ENCODE peak calls at places on chromosomes 13 and 19, in seven cellular contexts. D is SHP77 treated with DMSO at 0.1 percent for 48 hours; I is CD8-positive, alpha-beta T cell; L is stimulated activated CD4-positive, alpha-beta T cell treated with anti-CD3 and anti-CD28 coated beads, Interleukin-15, amount 100 ng/mL, for 1 hour; Q is left lung; T is NCI-H1048; F is nucleus accumbens. R is an unnamed sample.

GRCh38 chr13:61086052-61086451 is 329.6 kb downstream of the PCDH20 start:
- DNase-seq in D (no peak), Q (no peak), L (no peak), F (no peak), T (no peak), I (no peak), R (no peak)

GRCh38 chr19:10767726-10768125 is 49.8 kb downstream of the DNM2 start:
- DNase-seq in Q (no peak), T (no peak), L (no peak), D (no peak), F (no peak), I (no peak), R (no peak)

GRCh38 chr13:23081246-23081645 is 99.5 kb upstream of the SGCG start:
- DNase-seq in Q (no peak), D (no peak), L (no peak), T (no peak), F (no peak), I (no peak), R (no peak)

GRCh38 chr13:59497845-59498244 is 665.9 kb downstream of the DIAPH3 start:
- DNase-seq in F (no peak), T (no peak), Q (no peak), L (no peak), I (no peak), D (no peak), R (no peak)

GRCh38 chr13:57946361-57946760 is 314.8 kb downstream of the PCDH17 start:
- DNase-seq in Q (no peak), T (no peak), F (no peak), I (no peak), D (no peak), L (no peak), R (no peak)

GRCh38 chr19:1854542-1855039 is 6.3 kb upstream of the REXO1 start:
- DNase-seq in D (no peak), Q (no peak), F (no peak), I (no peak), L (no peak), T (no peak), R (no peak)

GRCh38 chr13:44307844-44308243 is 65.8 kb upstream of the SERP2 start:
- DNase-seq in L (no peak), I (no peak), T (no peak), D (no peak), F (no peak), Q (no peak), R (no peak)

GRCh38 chr13:28626266-28626665 is 32.7 kb upstream of the POMP start:
- DNase-seq in D (no peak), T (no peak), L (no peak), Q (no peak), F (no peak), I (no peak), R (no peak)

GRCh38 chr13:66665991-66666390 is 564.1 kb downstream of the PCDH9 start:
- DNase-seq in L (no peak), D (peak), F (peak), Q (no peak), T (no peak), I (no peak), R (no peak)

GRCh38 chr19:17159466-17160393 is 55.4 kb upstream of the USE1 start:
- DNase-seq in Q (no peak), F (no peak), T (no peak), D (no peak), L (no peak), I (no peak), R (no peak)

GRCh38 chr19:38082256-38083118 is 141.5 kb downstream of the DPF1 start:
- DNase-seq in D (no peak), L (no peak), T (no peak), I (no peak), F (no peak), Q (no peak), R (no peak)

GRCh38 chr19:16581145-16581970 is 9.1 kb upstream of the SLC35E1 start:
- DNase-seq in T (no peak), Q (no peak), I (no peak), D (no peak), L (no peak), F (no peak), R (no peak)

GRCh38 chr19:42124386-42124901 is 7.8 kb downstream of the POU2F2 start:
- DNase-seq in L (no peak), I (no peak), F (no peak), T (no peak), Q (no peak), D (no peak), R (peak)

GRCh38 chr19:2917275-2918184 is 16.8 kb downstream of the ZNF57 start:
- DNase-seq in F (no peak), Q (no peak), T (no peak), I (no peak), L (no peak), D (no peak), R (no peak)

GRCh38 chr19:27740396-27740795 is 1472.6 kb downstream of the UQCRFS1 start:
- DNase-seq in Q (no peak), I (no peak), T (no peak), L (no peak), D (no peak), F (no peak), R (no peak)

GRCh38 chr13:114152285-114152645 is 19.8 kb upstream of the RASA3 start:
- DNase-seq in Q (no peak), F (no peak), L (no peak), T (no peak), D (no peak), I (no peak), R (no peak)

GRCh38 chr13:43730642-43731041 is 56.1 kb downstream of the ENOX1 start:
- DNase-seq in L (no peak), I (no peak), T (no peak), D (no peak), F (no peak), Q (no peak), R (no peak)

GRCh38 chr13:46184277-46184699 is 2.3 kb upstream of the LCP1 start:
- DNase-seq in Q (peak), F (no peak), T (no peak), I (peak), D (no peak), L (peak), R (no peak)

GRCh38 chr13:36918246-36919060 is 1.6 kb downstream of the SMAD9 start:
- DNase-seq in Q (no peak), T (no peak), I (no peak), F (no peak), D (no peak), L (no peak), R (no peak)

R was measured in anterior cingulate cortex.